ENCODE peak calls at places on chromosomes 13 and 19, in eight cellular contexts. One of them, this sample, is unnamed.

GRCh38 chr13:39616087-39616694 is 13.2 kb upstream of the LHFPL6 start:
- DNase-seq in suprapubic skin: no peak
- DNase-seq in thoracic aorta: no peak
- DNase-seq in brain microvascular endothelial cell: peak; percentile 56
- DNase-seq in A673: peak; percentile 89
- DNase-seq in right atrium auricular region: peak; percentile 60
- DNase-seq in PC-9: no peak
- DNase-seq in IMR-90: peak; percentile 68
- DNase-seq in this sample: no peak

GRCh38 chr13:64078025-64078424 is 2662.4 kb upstream of the PCDH20 start:
- DNase-seq in brain microvascular endothelial cell: no peak
- DNase-seq in IMR-90: no peak
- DNase-seq in A673: no peak
- DNase-seq in PC-9: peak; percentile 57
- DNase-seq in suprapubic skin: no peak
- DNase-seq in right atrium auricular region: no peak
- DNase-seq in thoracic aorta: no peak
- DNase-seq in this sample: no peak

GRCh38 chr19:41795031-41795461 is 1.3 kb upstream of the CEACAM3 start:
- DNase-seq in thoracic aorta: no peak
- DNase-seq in A673: peak; percentile 81
- DNase-seq in IMR-90: peak; percentile 16
- DNase-seq in brain microvascular endothelial cell: peak; percentile 51
- DNase-seq in PC-9: no peak
- DNase-seq in suprapubic skin: no peak
- DNase-seq in right atrium auricular region: no peak
- DNase-seq in this sample: no peak

GRCh38 chr19:47729799-47730520 is 15.4 kb upstream of the NOP53 start:
- DNase-seq in IMR-90: no peak
- DNase-seq in A673: peak; percentile 45
- DNase-seq in suprapubic skin: no peak
- DNase-seq in right atrium auricular region: peak; percentile 77
- DNase-seq in thoracic aorta: no peak
- DNase-seq in PC-9: peak; percentile 82
- DNase-seq in brain microvascular endothelial cell: no peak
- DNase-seq in this sample: no peak

GRCh38 chr13:102267191-102267590 is 134.7 kb downstream of the FGF14 start:
- DNase-seq in brain microvascular endothelial cell: no peak
- DNase-seq in suprapubic skin: no peak
- DNase-seq in PC-9: no peak
- DNase-seq in IMR-90: peak; percentile 17
- DNase-seq in right atrium auricular region: no peak
- DNase-seq in thoracic aorta: no peak
- DNase-seq in A673: no peak
- DNase-seq in this sample: no peak

GRCh38 chr13:45361596-45362206 is 20.7 kb upstream of the TPT1 start:
- DNase-seq in suprapubic skin: no peak
- DNase-seq in right atrium auricular region: no peak
- DNase-seq in brain microvascular endothelial cell: no peak
- DNase-seq in IMR-90: peak; percentile 67
- DNase-seq in thoracic aorta: no peak
- DNase-seq in PC-9: peak; percentile 85
- DNase-seq in A673: no peak
- DNase-seq in this sample: no peak

GRCh38 chr13:66835040-66835628 is 395.0 kb downstream of the PCDH9 start:
- DNase-seq in right atrium auricular region: peak; percentile 85
- DNase-seq in thoracic aorta: no peak
- DNase-seq in brain microvascular endothelial cell: peak; percentile 39
- DNase-seq in PC-9: no peak
- DNase-seq in IMR-90: peak; percentile 18
- DNase-seq in suprapubic skin: peak; percentile 78
- DNase-seq in A673: peak; percentile 66
- DNase-seq in this sample: no peak

GRCh38 chr13:31012285-31013024 is 80.0 kb downstream of the TEX26 start:
- DNase-seq in right atrium auricular region: no peak
- DNase-seq in brain microvascular endothelial cell: peak; percentile 33
- DNase-seq in A673: peak; percentile 80
- DNase-seq in IMR-90: peak; percentile 46
- DNase-seq in suprapubic skin: no peak
- DNase-seq in PC-9: no peak
- DNase-seq in thoracic aorta: no peak
- DNase-seq in this sample: no peak

GRCh38 chr13:110044521-110045200 is 258.3 kb upstream of the IRS2 start:
- DNase-seq in A673: peak; percentile 66
- DNase-seq in right atrium auricular region: no peak
- DNase-seq in IMR-90: peak; percentile 16
- DNase-seq in suprapubic skin: no peak
- DNase-seq in PC-9: no peak
- DNase-seq in thoracic aorta: no peak
- DNase-seq in brain microvascular endothelial cell: no peak
- DNase-seq in this sample: no peak

GRCh38 chr13:76116931-76117330 is 480.8 kb downstream of the LMO7 start:
- DNase-seq in suprapubic skin: no peak
- DNase-seq in PC-9: no peak
- DNase-seq in brain microvascular endothelial cell: no peak
- DNase-seq in right atrium auricular region: no peak
- DNase-seq in IMR-90: no peak
- DNase-seq in thoracic aorta: no peak
- DNase-seq in A673: no peak
- DNase-seq in this sample: no peak

GRCh38 chr13:76885203-76886004 is 801 bp downstream of the KCTD12 start:
- DNase-seq in suprapubic skin: peak; percentile 90
- DNase-seq in A673: peak; percentile 50
- DNase-seq in thoracic aorta: no peak
- DNase-seq in PC-9: no peak
- DNase-seq in brain microvascular endothelial cell: peak; percentile 67
- DNase-seq in IMR-90: peak; percentile 61
- DNase-seq in right atrium auricular region: peak; percentile 83
- DNase-seq in this sample: peak; percentile 82

GRCh38 chr19:38384209-38385027 is 3.4 kb downstream of the GGN start:
- DNase-seq in right atrium auricular region: no peak
- DNase-seq in PC-9: no peak
- DNase-seq in IMR-90: no peak
- DNase-seq in suprapubic skin: no peak
- DNase-seq in thoracic aorta: no peak
- DNase-seq in A673: no peak
- DNase-seq in brain microvascular endothelial cell: no peak
- DNase-seq in this sample: no peak

GRCh38 chr13:98581971-98582702 is 5.2 kb upstream of the STK24 start:
- DNase-seq in IMR-90: peak; percentile 85
- DNase-seq in A673: peak; percentile 36
- DNase-seq in brain microvascular endothelial cell: peak; percentile 69
- DNase-seq in thoracic aorta: no peak
- DNase-seq in PC-9: peak; percentile 49
- DNase-seq in right atrium auricular region: no peak
- DNase-seq in suprapubic skin: no peak
- DNase-seq in this sample: no peak

GRCh38 chr13:31891472-31891871 is 140.1 kb upstream of the FRY start:
- DNase-seq in PC-9: peak; percentile 35
- DNase-seq in thoracic aorta: no peak
- DNase-seq in right atrium auricular region: no peak
- DNase-seq in A673: no peak
- DNase-seq in brain microvascular endothelial cell: no peak
- DNase-seq in suprapubic skin: no peak
- DNase-seq in IMR-90: no peak
- DNase-seq in this sample: no peak

GRCh38 chr19:38449518-38449917 is 16.0 kb downstream of the RYR1 start:
- DNase-seq in IMR-90: no peak
- DNase-seq in thoracic aorta: no peak
- DNase-seq in right atrium auricular region: no peak
- DNase-seq in PC-9: no peak
- DNase-seq in A673: no peak
- DNase-seq in brain microvascular endothelial cell: no peak
- DNase-seq in suprapubic skin: no peak
- DNase-seq in this sample: no peak

GRCh38 chr19:13198634-13199033 is 48.4 kb downstream of the IER2 start:
- DNase-seq in brain microvascular endothelial cell: no peak
- DNase-seq in A673: no peak
- DNase-seq in right atrium auricular region: no peak
- DNase-seq in PC-9: no peak
- DNase-seq in suprapubic skin: no peak
- DNase-seq in thoracic aorta: no peak
- DNase-seq in IMR-90: no peak
- DNase-seq in this sample: no peak

GRCh38 chr19:29967623-29968022 is 25.6 kb downstream of the URI1 start:
- DNase-seq in IMR-90: peak; percentile 37
- DNase-seq in A673: peak; percentile 59
- DNase-seq in right atrium auricular region: no peak
- DNase-seq in suprapubic skin: no peak
- DNase-seq in thoracic aorta: no peak
- DNase-seq in PC-9: no peak
- DNase-seq in brain microvascular endothelial cell: peak; percentile 49
- DNase-seq in this sample: no peak

DNA sequence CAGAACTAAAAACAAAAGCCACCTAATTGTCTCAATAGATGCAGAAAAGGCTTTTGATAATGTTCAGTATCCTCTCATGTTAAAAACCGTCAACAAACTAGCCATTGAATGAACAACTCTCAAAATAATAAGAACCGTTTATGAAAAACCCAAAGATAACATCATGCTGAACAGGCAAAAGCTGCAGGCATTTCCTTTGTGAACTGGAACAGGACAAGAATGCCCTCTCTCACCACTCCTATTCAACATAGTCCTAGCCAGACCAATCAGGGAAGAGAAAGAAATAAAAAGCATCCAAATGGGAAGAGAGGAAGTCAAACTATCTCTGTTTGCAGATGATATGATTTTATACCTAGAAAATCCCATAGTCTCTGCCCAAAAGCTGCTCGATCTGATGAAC is 179.6 kb upstream of the EDNRB start:
- DNase-seq in thoracic aorta: no peak
- DNase-seq in IMR-90: no peak
- DNase-seq in brain microvascular endothelial cell: no peak
- DNase-seq in right atrium auricular region: no peak
- DNase-seq in PC-9: no peak
- DNase-seq in A673: no peak
- DNase-seq in suprapubic skin: no peak
- DNase-seq in this sample: no peak
- TF ChIP-seq CTCF in thoracic aorta: no peak
- TF ChIP-seq CTCF in IMR-90: no peak
- TF ChIP-seq CTCF in brain microvascular endothelial cell: no peak
- TF ChIP-seq CTCF in right atrium auricular region: no peak
- TF ChIP-seq CTCF in PC-9: no peak
- TF ChIP-seq CTCF in A673: no peak
- TF ChIP-seq CTCF in suprapubic skin: no peak
- TF ChIP-seq CTCF in this sample: no peak

GRCh38 chr13:36778083-36778671 is 40.8 kb upstream of the RFXAP start:
- DNase-seq in thoracic aorta: no peak
- DNase-seq in right atrium auricular region: no peak
- DNase-seq in suprapubic skin: no peak
- DNase-seq in A673: peak; percentile 74
- DNase-seq in IMR-90: peak; percentile 74
- DNase-seq in PC-9: no peak
- DNase-seq in brain microvascular endothelial cell: peak; percentile 72
- DNase-seq in this sample: no peak
- H3K27ac ChIP-seq in thoracic aorta: no peak overlapping the region
- H3K27ac ChIP-seq in right atrium auricular region: no peak overlapping the region
- H3K27ac ChIP-seq in suprapubic skin: no peak overlapping the region
- H3K27ac ChIP-seq in A673: peak overlapping the region; percentile 31
- H3K27ac ChIP-seq in IMR-90: peak overlapping the region; percentile 65
- H3K27ac ChIP-seq in PC-9: no peak overlapping the region
- H3K27ac ChIP-seq in brain microvascular endothelial cell: peak overlapping the region; percentile 48
- H3K27ac ChIP-seq in this sample: no peak overlapping the region

DNA sequence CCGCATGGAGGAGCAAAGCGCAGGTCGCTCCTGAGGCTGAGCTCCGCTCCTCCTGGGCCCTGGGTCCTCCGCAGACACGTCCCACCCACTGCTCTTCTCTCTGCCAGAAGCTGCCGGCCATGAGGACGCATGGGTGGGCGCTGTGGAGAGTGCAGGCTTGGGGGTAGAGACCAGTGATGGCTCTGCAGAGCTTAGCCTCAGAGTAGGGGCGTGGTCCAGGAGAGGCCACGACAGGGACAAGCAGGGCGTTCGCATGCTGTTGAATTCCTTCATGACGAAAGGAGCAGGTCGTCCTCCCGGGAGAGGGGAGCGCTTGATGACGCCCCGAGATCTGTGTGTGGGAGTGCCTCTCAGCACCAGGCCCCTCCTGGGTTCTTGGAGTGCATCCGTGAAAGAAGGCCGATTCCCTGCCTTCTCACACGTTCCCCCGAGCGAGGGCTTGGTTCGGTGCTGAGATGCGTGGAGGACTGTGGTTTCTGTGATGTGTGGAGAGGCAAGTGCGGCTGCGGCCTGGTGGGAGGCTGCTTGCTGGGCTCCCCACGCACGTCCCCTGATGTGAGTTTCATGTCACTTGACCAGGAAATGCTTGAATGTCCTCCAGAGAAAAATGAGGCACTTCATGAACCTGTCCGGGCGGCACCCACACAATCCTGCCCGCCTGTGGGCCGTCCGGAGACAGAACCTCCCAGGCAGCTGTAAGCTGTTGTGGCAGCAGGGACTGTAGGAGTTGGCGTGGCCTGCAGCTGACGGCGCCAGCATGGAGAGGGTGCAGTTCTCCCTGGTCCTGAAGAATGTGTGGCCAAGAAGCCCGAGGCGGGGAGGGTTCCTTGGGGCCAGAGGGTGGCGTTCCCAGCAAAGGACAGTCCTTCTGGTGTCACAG is 4.5 kb downstream of the SF3A2 start:
- DNase-seq in suprapubic skin: no peak
- DNase-seq in thoracic aorta: no peak
- DNase-seq in A673: no peak
- DNase-seq in IMR-90: no peak
- DNase-seq in right atrium auricular region: no peak
- DNase-seq in brain microvascular endothelial cell: no peak
- DNase-seq in PC-9: no peak
- DNase-seq in this sample: no peak
- H3K4me3 ChIP-seq in suprapubic skin: peak overlapping the region; percentile 44
- H3K4me3 ChIP-seq in thoracic aorta: peak overlapping the region; percentile 74
- H3K4me3 ChIP-seq in A673: peak overlapping the region; percentile 96
- H3K4me3 ChIP-seq in IMR-90: no peak overlapping the region
- H3K4me3 ChIP-seq in right atrium auricular region: no peak overlapping the region
- H3K4me3 ChIP-seq in brain microvascular endothelial cell: peak overlapping the region; percentile 5
- H3K4me3 ChIP-seq in PC-9: no peak overlapping the region
- H3K4me3 ChIP-seq in this sample: peak overlapping the region; percentile 60

GRCh38 chr13:33183431-33184130 is 102.0 kb downstream of the STARD13 start:
- DNase-seq in brain microvascular endothelial cell: peak; percentile 71
- DNase-seq in PC-9: no peak
- DNase-seq in thoracic aorta: no peak
- DNase-seq in right atrium auricular region: no peak
- DNase-seq in A673: no peak
- DNase-seq in IMR-90: peak; percentile 77
- DNase-seq in suprapubic skin: no peak
- DNase-seq in this sample: no peak

GRCh38 chr13:33179463-33179862 is 106.1 kb downstream of the STARD13 start:
- DNase-seq in brain microvascular endothelial cell: no peak
- DNase-seq in thoracic aorta: no peak
- DNase-seq in IMR-90: no peak
- DNase-seq in PC-9: no peak
- DNase-seq in suprapubic skin: no peak
- DNase-seq in A673: no peak
- DNase-seq in right atrium auricular region: no peak
- DNase-seq in this sample: no peak

GRCh38 chr13:33182729-33183128 is 102.8 kb downstream of the STARD13 start:
- DNase-seq in brain microvascular endothelial cell: no peak
- DNase-seq in PC-9: no peak
- DNase-seq in thoracic aorta: no peak
- DNase-seq in suprapubic skin: no peak
- DNase-seq in right atrium auricular region: no peak
- DNase-seq in A673: no peak
- DNase-seq in IMR-90: no peak
- DNase-seq in this sample: no peak

GRCh38 chr13:33180009-33180804 is 105.3 kb downstream of the STARD13 start:
- DNase-seq in suprapubic skin: no peak
- DNase-seq in PC-9: no peak
- DNase-seq in A673: peak; percentile 67
- DNase-seq in thoracic aorta: no peak
- DNase-seq in IMR-90: no peak
- DNase-seq in brain microvascular endothelial cell: no peak
- DNase-seq in right atrium auricular region: no peak
- DNase-seq in this sample: no peak

GRCh38 chr13:33181264-33181663 is 104.3 kb downstream of the STARD13 start:
- DNase-seq in brain microvascular endothelial cell: no peak
- DNase-seq in right atrium auricular region: no peak
- DNase-seq in A673: no peak
- DNase-seq in PC-9: no peak
- DNase-seq in thoracic aorta: no peak
- DNase-seq in suprapubic skin: no peak
- DNase-seq in IMR-90: no peak
- DNase-seq in this sample: no peak
- TF ChIP-seq CTCF in brain microvascular endothelial cell: no peak
- TF ChIP-seq CTCF in right atrium auricular region: no peak
- TF ChIP-seq CTCF in A673: no peak
- TF ChIP-seq CTCF in PC-9: no peak
- TF ChIP-seq CTCF in thoracic aorta: no peak
- TF ChIP-seq CTCF in suprapubic skin: no peak
- TF ChIP-seq CTCF in IMR-90: no peak
- TF ChIP-seq CTCF in this sample: no peak

This sample was measured in coronary artery.